ENCODE peak calls at places on chromosome 21, in seven cellular contexts. F is SW480; P is fibroblast of pulmonary artery; G is activated CD8-positive, alpha-beta memory T cell treated with anti-CD3 and anti-CD28 coated beads for 48 hours; W is WTC11; Z is mesothelial cell of epicardium; U is RPMI7951. K is an unnamed sample.

GRCh38 chr21:44021064-44021463 is 9.0 kb downstream of the TRAPPC10 start:
- DNase-seq in F (no peak), U (no peak), W (no peak), Z (no peak), G (no peak), P (no peak), K (no peak)

GRCh38 chr21:43930848-43931384 is 65.9 kb downstream of the AGPAT3 start:
- DNase-seq in P (no peak), W (no peak), U (no peak), G (no peak), F (no peak), Z (no peak), K (no peak)

GRCh38 chr21:43287974-43288755 is 119.4 kb downstream of the CRYAA start:
- DNase-seq in W (no peak), Z (no peak), G (no peak), U (peak), P (no peak), F (no peak), K (no peak)

GRCh38 chr21:15775981-15776380 is 46.2 kb downstream of the USP25 start:
- DNase-seq in W (no peak), Z (no peak), U (peak), G (no peak), P (peak), F (no peak), K (no peak)

GRCh38 chr21:33033094-33033951 is 7.6 kb downstream of the OLIG2 start:
- DNase-seq in U (no peak), Z (no peak), F (no peak), G (no peak), W (peak), P (no peak), K (peak)

GRCh38 chr21:44370027-44370735 is 16.8 kb downstream of the TRPM2 start:
- DNase-seq in F (peak), W (peak), Z (no peak), P (peak), U (peak), G (no peak), K (peak)

GRCh38 chr21:8990326-8991087 is 1530.9 kb upstream of the TPTE start:
- DNase-seq in U (peak), G (no peak), F (peak), P (no peak), W (no peak), Z (no peak), K (no peak)

GRCh38 chr21:27206368-27206982 is 239.6 kb upstream of the ADAMTS5 start:
- DNase-seq in U (peak), G (no peak), W (peak), F (no peak), Z (no peak), P (no peak), K (peak)

GRCh38 chr21:34630536-34631143 is 15.7 kb upstream of the RCAN1 start:
- DNase-seq in F (peak), P (peak), G (no peak), W (no peak), U (peak), Z (no peak), K (peak)

GRCh38 chr21:44084496-44085241 is 22.5 kb upstream of the PWP2 start:
- DNase-seq in U (no peak), Z (no peak), F (no peak), W (no peak), P (no peak), G (no peak), K (no peak)

GRCh38 chr21:43328591-43329360 is 98.2 kb downstream of the SIK1 start:
- DNase-seq in Z (no peak), F (no peak), G (no peak), P (no peak), W (no peak), U (no peak), K (no peak)

GRCh38 chr21:35579520-35580293 is 480.6 kb downstream of the SETD4 start:
- DNase-seq in U (peak), W (no peak), Z (no peak), G (no peak), P (no peak), F (no peak), K (no peak)

GRCh38 chr21:42102946-42103345 is 31.8 kb downstream of the UMODL1 start:
- DNase-seq in U (no peak), W (no peak), F (no peak), Z (no peak), P (no peak), G (no peak), K (no peak)

GRCh38 chr21:35011681-35012080 is 37.4 kb downstream of the RUNX1 start:
- DNase-seq in G (no peak), Z (no peak), P (no peak), F (peak), U (peak), W (no peak), K (no peak)

GRCh38 chr21:34571994-34572393 is 42.9 kb downstream of the RCAN1 start:
- DNase-seq in F (no peak), P (no peak), W (no peak), G (no peak), Z (no peak), U (no peak), K (no peak)

GRCh38 chr21:35777081-35777480 is 283.2 kb downstream of the SETD4 start:
- DNase-seq in Z (no peak), W (no peak), U (no peak), F (no peak), P (no peak), G (no peak), K (no peak)

GRCh38 chr21:34278451-34278850 is 85.4 kb upstream of the KCNE2 start:
- DNase-seq in U (no peak), Z (no peak), W (no peak), F (no peak), P (no peak), G (no peak), K (no peak)

GRCh38 chr21:45818904-45819285 is 162.7 kb upstream of the COL6A1 start:
- DNase-seq in G (peak), F (peak), W (no peak), Z (no peak), U (peak), P (peak), K (peak)

GRCh38 chr21:42672699-42673458 is 19.5 kb downstream of the PDE9A start:
- DNase-seq in F (peak), P (peak), W (no peak), Z (no peak), G (no peak), U (peak), K (peak)

GRCh38 chr21:42127164-42128125 is 56.3 kb downstream of the UMODL1 start:
- DNase-seq in P (no peak), Z (no peak), W (no peak), G (no peak), F (no peak), U (no peak), K (no peak)

GRCh38 chr21:42530167-42530518 is 16.5 kb downstream of the SLC37A1 start:
- DNase-seq in W (no peak), P (no peak), F (no peak), U (no peak), Z (no peak), G (no peak), K (no peak)

GRCh38 chr21:45421846-45422775 is 17.1 kb downstream of the COL18A1 start:
- DNase-seq in G (no peak), Z (no peak), W (peak), F (no peak), P (no peak), U (no peak), K (no peak)

GRCh38 chr21:43343992-43344886 is 82.7 kb downstream of the SIK1 start:
- DNase-seq in U (no peak), P (no peak), W (no peak), G (no peak), F (no peak), Z (no peak), K (no peak)

GRCh38 chr21:46033410-46034404 is 52.1 kb downstream of the COL6A1 start:
- DNase-seq in G (no peak), U (no peak), Z (no peak), F (no peak), P (no peak), W (no peak), K (peak)

GRCh38 chr21:36959020-36959835 is 7.2 kb downstream of the HLCS start:
- DNase-seq in F (no peak), G (no peak), W (peak), Z (no peak), U (no peak), P (no peak), K (peak)

GRCh38 chr21:41611966-41612606 is 104.1 kb upstream of the TMPRSS2 start:
- DNase-seq in G (no peak), W (peak), F (peak), Z (no peak), P (peak), U (peak), K (peak)

GRCh38 chr21:45528981-45529784 is 13.1 kb downstream of the SLC19A1 start:
- DNase-seq in F (no peak), G (no peak), W (no peak), P (no peak), Z (no peak), U (no peak), K (no peak)

GRCh38 chr21:38561205-38561604 is 62.9 kb upstream of the ERG start:
- DNase-seq in P (no peak), Z (no peak), W (no peak), F (no peak), U (no peak), G (no peak), K (no peak)

GRCh38 chr21:34983680-34984086 is 65.4 kb downstream of the RUNX1 start:
- DNase-seq in Z (no peak), W (no peak), G (no peak), U (peak), P (peak), F (peak), K (no peak)

K was measured in H7.